ENCODE peak calls at places on chromosome 2, in five cellular contexts. One of them, this sample, is unnamed.

GRCh38 chr2:129396980-129397599 is 582.4 kb upstream of the RAB6C start:
- DNase-seq in OCI-LY7: peak; percentile 33
- DNase-seq in GM23248: peak; percentile 38
- DNase-seq in neural progenitor cell: peak; percentile 71
- DNase-seq in fibroblast of lung: peak; percentile 11
- DNase-seq in this sample: peak; percentile 28

GRCh38 chr2:101446869-101447268 is 28.0 kb downstream of the RFX8 start:
- DNase-seq in OCI-LY7: no peak
- DNase-seq in GM23248: peak; percentile 92
- DNase-seq in neural progenitor cell: no peak
- DNase-seq in fibroblast of lung: peak; percentile 61
- DNase-seq in this sample: peak; percentile 59

GRCh38 chr2:172864182-172864581 is 128.5 kb downstream of the RAPGEF4 start:
- DNase-seq in OCI-LY7: peak; percentile 16
- DNase-seq in GM23248: peak; percentile 61
- DNase-seq in neural progenitor cell: peak; percentile 79
- DNase-seq in fibroblast of lung: peak; percentile 61
- DNase-seq in this sample: no peak

GRCh38 chr2:177352441-177353070 is 40.0 kb upstream of the AGPS start:
- DNase-seq in OCI-LY7: no peak
- DNase-seq in GM23248: peak; percentile 24
- DNase-seq in neural progenitor cell: no peak
- DNase-seq in fibroblast of lung: no peak
- DNase-seq in this sample: no peak

GRCh38 chr2:11030909-11031308 is 119.2 kb downstream of the KCNF1 start:
- DNase-seq in OCI-LY7: no peak
- DNase-seq in GM23248: no peak
- DNase-seq in neural progenitor cell: no peak
- DNase-seq in fibroblast of lung: no peak
- DNase-seq in this sample: no peak

GRCh38 chr2:218888341-218888740 is 7.7 kb downstream of the WNT10A start:
- DNase-seq in OCI-LY7: no peak
- DNase-seq in GM23248: no peak
- DNase-seq in neural progenitor cell: no peak
- DNase-seq in fibroblast of lung: no peak
- DNase-seq in this sample: no peak

GRCh38 chr2:80655265-80655664 is 350.7 kb upstream of the LRRTM1 start:
- DNase-seq in OCI-LY7: peak; percentile 3
- DNase-seq in GM23248: no peak
- DNase-seq in neural progenitor cell: no peak
- DNase-seq in fibroblast of lung: no peak
- DNase-seq in this sample: no peak

GRCh38 chr2:42961385-42961800 is 169.0 kb upstream of the HAAO start:
- DNase-seq in OCI-LY7: peak; percentile 64
- DNase-seq in GM23248: no peak
- DNase-seq in neural progenitor cell: peak; percentile 61
- DNase-seq in fibroblast of lung: peak; percentile 45
- DNase-seq in this sample: no peak

GRCh38 chr2:209772316-209772715 is 684 bp downstream of the UNC80 start:
- DNase-seq in OCI-LY7: no peak
- DNase-seq in GM23248: no peak
- DNase-seq in neural progenitor cell: no peak
- DNase-seq in fibroblast of lung: no peak
- DNase-seq in this sample: no peak

GRCh38 chr2:192194065-192194865 is 468 bp downstream of the TMEFF2 start:
- DNase-seq in OCI-LY7: no peak
- DNase-seq in GM23248: peak; percentile 68
- DNase-seq in neural progenitor cell: no peak
- DNase-seq in fibroblast of lung: peak; percentile 26
- DNase-seq in this sample: no peak

GRCh38 chr2:47002480-47003381 is 87.1 kb upstream of the MCFD2 start:
- DNase-seq in OCI-LY7: no peak
- DNase-seq in GM23248: peak; percentile 47
- DNase-seq in neural progenitor cell: peak; percentile 88
- DNase-seq in fibroblast of lung: peak; percentile 49
- DNase-seq in this sample: no peak

GRCh38 chr2:120669121-120669952 is 66.3 kb upstream of the GLI2 start:
- DNase-seq in OCI-LY7: peak; percentile 40
- DNase-seq in GM23248: peak; percentile 72
- DNase-seq in neural progenitor cell: peak; percentile 73
- DNase-seq in fibroblast of lung: peak; percentile 53
- DNase-seq in this sample: no peak

GRCh38 chr2:69717902-69718301 is 24.0 kb upstream of the ANXA4 start:
- DNase-seq in OCI-LY7: no peak
- DNase-seq in GM23248: no peak
- DNase-seq in neural progenitor cell: no peak
- DNase-seq in fibroblast of lung: no peak
- DNase-seq in this sample: no peak

GRCh38 chr2:21620771-21621170 is 497.0 kb downstream of the TDRD15 start:
- DNase-seq in OCI-LY7: no peak
- DNase-seq in GM23248: no peak
- DNase-seq in neural progenitor cell: no peak
- DNase-seq in fibroblast of lung: no peak
- DNase-seq in this sample: no peak

GRCh38 chr2:907706-908105 is 42.9 kb upstream of the SNTG2 start:
- DNase-seq in OCI-LY7: no peak
- DNase-seq in GM23248: no peak
- DNase-seq in neural progenitor cell: no peak
- DNase-seq in fibroblast of lung: no peak
- DNase-seq in this sample: no peak

GRCh38 chr2:219286436-219287115 is 7.4 kb downstream of the DNAJB2 start:
- DNase-seq in OCI-LY7: peak; percentile 19
- DNase-seq in GM23248: peak; percentile 53
- DNase-seq in neural progenitor cell: no peak
- DNase-seq in fibroblast of lung: peak; percentile 65
- DNase-seq in this sample: no peak

GRCh38 chr2:204072443-204073324 is 136.1 kb downstream of the ICOS start:
- DNase-seq in OCI-LY7: peak; percentile 47
- DNase-seq in GM23248: peak; percentile 16
- DNase-seq in neural progenitor cell: peak; percentile 65
- DNase-seq in fibroblast of lung: no peak
- DNase-seq in this sample: no peak

GRCh38 chr2:157785866-157786662 is 90.1 kb downstream of the ACVR1 start:
- DNase-seq in OCI-LY7: no peak
- DNase-seq in GM23248: peak; percentile 56
- DNase-seq in neural progenitor cell: no peak
- DNase-seq in fibroblast of lung: no peak
- DNase-seq in this sample: peak; percentile 35

GRCh38 chr2:156891609-156892008 is 365.9 kb upstream of the GALNT5 start:
- DNase-seq in OCI-LY7: no peak
- DNase-seq in GM23248: no peak
- DNase-seq in neural progenitor cell: no peak
- DNase-seq in fibroblast of lung: no peak
- DNase-seq in this sample: no peak

GRCh38 chr2:199055336-199055735 is 402.4 kb downstream of the SATB2 start:
- DNase-seq in OCI-LY7: no peak
- DNase-seq in GM23248: peak; percentile 26
- DNase-seq in neural progenitor cell: no peak
- DNase-seq in fibroblast of lung: peak; percentile 18
- DNase-seq in this sample: no peak

GRCh38 chr2:240848900-240849680 is 19.5 kb upstream of the AGXT start:
- DNase-seq in OCI-LY7: no peak
- DNase-seq in GM23248: no peak
- DNase-seq in neural progenitor cell: peak; percentile 56
- DNase-seq in fibroblast of lung: no peak
- DNase-seq in this sample: no peak

GRCh38 chr2:240310201-240310600 is 125.3 kb upstream of the GPC1 start:
- DNase-seq in OCI-LY7: no peak
- DNase-seq in GM23248: no peak
- DNase-seq in neural progenitor cell: no peak
- DNase-seq in fibroblast of lung: no peak
- DNase-seq in this sample: no peak

GRCh38 chr2:200592414-200593075 is 6.7 kb downstream of the AOX1 start:
- DNase-seq in OCI-LY7: peak; percentile 12
- DNase-seq in GM23248: peak; percentile 38
- DNase-seq in neural progenitor cell: peak; percentile 9
- DNase-seq in fibroblast of lung: peak; percentile 71
- DNase-seq in this sample: no peak

GRCh38 chr2:107412981-107413380 is 413.7 kb upstream of the RGPD4 start:
- DNase-seq in OCI-LY7: no peak
- DNase-seq in GM23248: peak; percentile 83
- DNase-seq in neural progenitor cell: no peak
- DNase-seq in fibroblast of lung: peak; percentile 11
- DNase-seq in this sample: no peak

GRCh38 chr2:218229239-218229638 is 12.2 kb downstream of the ARPC2 start:
- DNase-seq in OCI-LY7: peak; percentile 72
- DNase-seq in GM23248: peak; percentile 84
- DNase-seq in neural progenitor cell: no peak
- DNase-seq in fibroblast of lung: peak; percentile 82
- DNase-seq in this sample: no peak

GRCh38 chr2:189142893-189143759 is 36.4 kb downstream of the COL5A2 start:
- DNase-seq in OCI-LY7: peak; percentile 56
- DNase-seq in GM23248: peak; percentile 76
- DNase-seq in neural progenitor cell: peak; percentile 76
- DNase-seq in fibroblast of lung: peak; percentile 54
- DNase-seq in this sample: no peak

DNA sequence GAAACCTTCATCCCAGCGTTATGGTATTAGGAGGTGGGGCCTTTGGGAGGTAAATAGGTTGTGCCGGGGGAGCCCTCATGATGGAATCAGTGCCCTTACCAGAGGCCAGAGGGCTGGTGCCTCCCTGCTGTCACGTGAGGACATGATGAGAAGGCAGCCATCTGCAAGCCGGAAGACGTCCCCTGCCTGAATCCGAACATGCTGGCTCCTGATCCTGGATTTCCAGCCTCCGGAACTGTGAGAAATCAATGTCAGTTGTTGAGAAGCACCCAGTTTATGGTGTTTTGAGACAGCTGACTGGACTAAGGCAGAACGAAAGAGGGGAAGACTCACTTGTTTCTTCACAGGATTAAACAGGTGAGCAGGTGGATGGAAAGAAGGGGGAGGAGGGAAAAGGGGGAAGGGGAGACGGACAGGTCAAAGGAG is 13.0 kb upstream of the KLF11 start:
- DNase-seq in OCI-LY7: no peak
- DNase-seq in GM23248: peak; percentile 52
- DNase-seq in neural progenitor cell: no peak
- DNase-seq in fibroblast of lung: no peak
- DNase-seq in this sample: no peak
- H2AFZ ChIP-seq in OCI-LY7: no peak overlapping the region
- H2AFZ ChIP-seq in GM23248: peak overlapping the region; percentile 50
- H2AFZ ChIP-seq in neural progenitor cell: peak overlapping the region; percentile 65
- H2AFZ ChIP-seq in fibroblast of lung: no peak overlapping the region
- H2AFZ ChIP-seq in this sample: peak overlapping the region; percentile 82

GRCh38 chr2:113206251-113206650 is 32.5 kb downstream of the PSD4 start:
- DNase-seq in OCI-LY7: no peak
- DNase-seq in GM23248: no peak
- DNase-seq in neural progenitor cell: no peak
- DNase-seq in fibroblast of lung: no peak
- DNase-seq in this sample: no peak
- H3K4me2 ChIP-seq in OCI-LY7: no peak overlapping the region
- H3K4me2 ChIP-seq in GM23248: no peak overlapping the region
- H3K4me2 ChIP-seq in neural progenitor cell: no peak overlapping the region
- H3K4me2 ChIP-seq in fibroblast of lung: no peak overlapping the region
- H3K4me2 ChIP-seq in this sample: no peak overlapping the region

DNA sequence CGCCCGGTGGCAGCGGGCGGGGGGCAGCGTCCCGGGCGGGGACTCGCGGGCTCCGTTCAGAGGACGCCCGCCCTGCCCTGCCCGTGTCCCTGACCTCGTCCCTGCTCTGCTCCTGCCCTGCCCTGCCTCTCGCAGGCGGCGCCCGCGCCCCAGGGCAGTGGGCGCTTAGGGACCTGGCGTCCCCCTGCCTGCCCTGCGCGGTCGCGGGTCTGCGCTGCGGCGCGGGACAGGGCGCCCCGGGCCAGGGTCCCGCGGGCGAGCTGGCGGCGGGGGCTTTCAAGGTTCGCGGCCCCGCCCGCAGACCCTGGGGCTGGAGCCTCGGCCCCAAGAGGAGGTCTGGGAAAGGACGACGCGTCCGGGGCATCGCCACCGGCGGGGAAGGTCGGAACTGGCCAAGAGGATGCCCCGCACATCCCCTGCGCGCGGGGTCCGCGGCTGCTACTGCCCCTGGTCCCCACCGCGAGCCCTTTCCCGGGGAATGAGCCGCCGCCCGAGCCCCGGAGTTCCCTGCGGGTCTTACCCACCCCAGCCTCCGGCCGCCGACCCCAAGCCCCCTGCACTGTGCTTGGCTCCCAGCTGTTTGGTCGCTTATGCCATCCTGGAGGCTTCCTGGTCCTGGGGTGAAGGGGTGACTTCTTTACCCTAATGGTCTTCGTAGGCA is 679 bp downstream of the RNF144A start:
- DNase-seq in OCI-LY7: no peak
- DNase-seq in GM23248: peak; percentile 26
- DNase-seq in neural progenitor cell: peak; percentile 61
- DNase-seq in fibroblast of lung: no peak
- DNase-seq in this sample: no peak
- H2AFZ ChIP-seq in OCI-LY7: no peak overlapping the region
- H2AFZ ChIP-seq in GM23248: peak overlapping the region; percentile 80
- H2AFZ ChIP-seq in neural progenitor cell: peak overlapping the region; percentile 89
- H2AFZ ChIP-seq in fibroblast of lung: no peak overlapping the region
- H2AFZ ChIP-seq in this sample: peak overlapping the region; percentile 71

GRCh38 chr2:6068441-6068935 is 376.3 kb downstream of the SOX11 start:
- DNase-seq in OCI-LY7: no peak
- DNase-seq in GM23248: no peak
- DNase-seq in neural progenitor cell: no peak
- DNase-seq in fibroblast of lung: no peak
- DNase-seq in this sample: no peak

GRCh38 chr2:6069354-6069753 is 377.2 kb downstream of the SOX11 start:
- DNase-seq in OCI-LY7: no peak
- DNase-seq in GM23248: no peak
- DNase-seq in neural progenitor cell: peak; percentile 32
- DNase-seq in fibroblast of lung: no peak
- DNase-seq in this sample: no peak

GRCh38 chr2:6065713-6066112 is 373.5 kb downstream of the SOX11 start:
- DNase-seq in OCI-LY7: no peak
- DNase-seq in GM23248: no peak
- DNase-seq in neural progenitor cell: no peak
- DNase-seq in fibroblast of lung: no peak
- DNase-seq in this sample: no peak

GRCh38 chr2:6067089-6067488 is 374.9 kb downstream of the SOX11 start:
- DNase-seq in OCI-LY7: no peak
- DNase-seq in GM23248: no peak
- DNase-seq in neural progenitor cell: no peak
- DNase-seq in fibroblast of lung: no peak
- DNase-seq in this sample: no peak

DNA sequence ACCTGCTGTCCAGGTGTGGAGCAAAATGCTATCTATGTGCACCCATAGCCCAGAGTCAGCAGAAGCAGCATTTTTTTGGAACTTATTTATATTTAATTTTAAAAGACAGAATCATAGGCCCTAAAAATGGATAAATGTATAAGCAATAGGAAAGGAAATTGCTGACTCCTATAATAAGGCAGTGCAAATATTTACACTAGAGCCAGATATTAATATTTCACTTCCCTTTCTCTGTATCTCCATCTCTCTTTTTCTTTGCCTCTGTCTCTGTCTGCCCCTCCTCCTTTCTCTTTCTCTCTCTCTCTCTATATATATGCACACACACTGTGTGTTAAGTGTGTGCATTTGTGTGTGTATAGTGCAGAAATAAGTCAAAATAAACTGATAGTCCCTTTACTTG is 375.6 kb downstream of the SOX11 start:
- DNase-seq in OCI-LY7: no peak
- DNase-seq in GM23248: no peak
- DNase-seq in neural progenitor cell: no peak
- DNase-seq in fibroblast of lung: no peak
- DNase-seq in this sample: no peak
- H3K4me2 ChIP-seq in OCI-LY7: peak overlapping the region; percentile 30
- H3K4me2 ChIP-seq in GM23248: no peak overlapping the region
- H3K4me2 ChIP-seq in neural progenitor cell: no peak overlapping the region
- H3K4me2 ChIP-seq in fibroblast of lung: no peak overlapping the region
- H3K4me2 ChIP-seq in this sample: no peak overlapping the region